ENCODE peak calls at places on chromosomes 7 and 10, in ten cellular contexts. I is endothelial cell; N is NCI-H2081; C is A549; Q is T-helper 2 cell treated with Interferon-gamma antibody and Interleukin-4, amounts not matched to agents 5 μg/mL and 100 μg/mL, for 36 hours; U is Kasumi-1; H is activated naive CD4-positive, alpha-beta T cell; L is neuronal stem cell; T is NCI-H1436; F is IMR-90. Z is an unnamed sample.

GRCh38 chr7:74174606-74175082 is 488 bp downstream of the EIF4H start:
- DNase-seq in N (peak; percentile 16), H (no peak), U (peak; percentile 11), C (peak; percentile 45), I (peak; percentile 43), L (peak; percentile 24), F (peak; percentile 51), Q (peak; percentile 29), T (no peak), Z (no peak)

GRCh38 chr10:84593546-84593945 is 265.2 kb downstream of the CCSER2 start:
- DNase-seq in F (no peak), L (no peak), Q (no peak), C (no peak), H (no peak), U (no peak), N (no peak), T (no peak), I (no peak), Z (no peak)

GRCh38 chr10:77666821-77667220 is 29.2 kb upstream of the KCNMA1 start:
- DNase-seq in N (no peak), H (no peak), L (no peak), T (no peak), I (no peak), Q (no peak), F (no peak), C (no peak), U (no peak), Z (no peak)

GRCh38 chr10:110216942-110217341 is 9.5 kb downstream of the MXI1 start:
- DNase-seq in U (no peak), F (no peak), C (no peak), L (no peak), Q (no peak), H (no peak), N (no peak), I (no peak), T (no peak), Z (no peak)

GRCh38 chr7:105389090-105389650 is 449 bp upstream of the SRPK2 start:
- DNase-seq in I (peak; percentile 52), T (no peak), N (peak; percentile 74), H (no peak), Q (peak; percentile 22), F (peak; percentile 40), L (peak; percentile 33), C (peak; percentile 77), U (peak; percentile 71), Z (no peak)

GRCh38 chr10:47040681-47041080 is 129.5 kb downstream of the PTPN20 start:
- DNase-seq in T (no peak), Q (no peak), L (no peak), I (no peak), F (no peak), U (no peak), H (no peak), N (no peak), C (no peak), Z (no peak)

GRCh38 chr7:106617860-106618259 is 43.1 kb downstream of the CCDC71L start:
- DNase-seq in L (no peak), F (peak; percentile 29), I (no peak), N (no peak), T (no peak), U (no peak), C (no peak), H (no peak), Q (no peak), Z (no peak)

GRCh38 chr7:111718886-111719285 is 156.6 kb upstream of the IMMP2L start:
- DNase-seq in L (no peak), N (no peak), H (no peak), U (no peak), C (no peak), Q (no peak), T (no peak), F (no peak), I (no peak), Z (no peak)

GRCh38 chr10:12681250-12681649 is 320.3 kb downstream of the CCDC3 start:
- DNase-seq in L (no peak), U (no peak), T (no peak), Q (no peak), I (no peak), H (no peak), F (no peak), C (no peak), N (no peak), Z (no peak)

GRCh38 chr7:105268056-105268455 is 120.7 kb downstream of the SRPK2 start:
- DNase-seq in F (peak; percentile 87), U (no peak), C (peak; percentile 32), N (no peak), T (no peak), L (no peak), H (no peak), I (no peak), Q (no peak), Z (no peak)